ENCODE peak calls at places on chromosomes 2 and 18, in ten cellular contexts. D is T-helper 2 cell; U is nephron progenitor cell; B is lower lobe of right lung; Q is AG10803; N is mucosa of descending colon; T is AG04450; F is activated naive CD4-positive, alpha-beta T cell; Y is progenitor cell of endocrine pancreas; H is AG04449. M is an unnamed sample.

GRCh38 chr2:152598975-152599724 is 118.1 kb downstream of the PRPF40A start:
- DNase-seq in Q (no peak), H (no peak), Y (no peak), U (no peak), D (no peak), B (no peak), N (no peak), F (no peak), T (no peak), M (peak; percentile 76)

GRCh38 chr2:236951830-236952475 is 133.7 kb upstream of the COPS8 start:
- DNase-seq in T (no peak), H (no peak), U (no peak), D (no peak), Y (no peak), N (no peak), Q (no peak), F (no peak), B (no peak), M (no peak)

GRCh38 chr2:233247744-233248143 is 3.7 kb upstream of the ATG16L1 start:
- DNase-seq in N (no peak), T (no peak), F (no peak), U (no peak), Y (no peak), B (no peak), Q (no peak), H (no peak), D (peak; percentile 38), M (peak; percentile 73)

GRCh38 chr18:13369353-13369752 is 150.8 kb downstream of the LDLRAD4 start:
- DNase-seq in F (no peak), Y (no peak), B (no peak), N (no peak), Q (no peak), H (no peak), D (no peak), U (no peak), T (no peak), M (no peak)

GRCh38 chr2:206502729-206503128 is 59.4 kb downstream of the ADAM23 start:
- DNase-seq in D (no peak), H (no peak), Y (no peak), Q (no peak), F (no peak), U (no peak), T (no peak), B (no peak), N (no peak), M (no peak)

GRCh38 chr2:209422191-209422754 is 1.6 kb upstream of the MAP2 start:
- DNase-seq in Y (no peak), U (no peak), H (no peak), T (no peak), Q (no peak), F (no peak), B (no peak), N (no peak), D (no peak), M (no peak)

GRCh38 chr2:209505410-209505809 is 81.6 kb downstream of the MAP2 start:
- DNase-seq in N (no peak), D (no peak), T (no peak), H (no peak), U (no peak), Y (no peak), F (no peak), B (no peak), Q (no peak), M (no peak)

GRCh38 chr2:145835665-145836064 is 1315.7 kb upstream of the ZEB2 start:
- DNase-seq in F (no peak), B (no peak), N (no peak), Q (no peak), U (no peak), D (no peak), H (no peak), T (no peak), Y (no peak), M (no peak)

GRCh38 chr18:50203801-50204604 is 9.1 kb upstream of the MYO5B start:
- DNase-seq in Q (peak; percentile 11), U (peak; percentile 65), H (no peak), Y (peak; percentile 41), B (peak; percentile 51), D (no peak), F (no peak), N (peak; percentile 80), T (no peak), M (peak; percentile 40)

GRCh38 chr2:159497857-159498256 is 118.5 kb downstream of the BAZ2B start:
- DNase-seq in N (no peak), B (no peak), D (no peak), Q (no peak), F (no peak), T (no peak), Y (no peak), U (no peak), H (no peak), M (no peak)

GRCh38 chr2:116269040-116269439 is 1545.5 kb upstream of the DDX18 start:
- DNase-seq in H (no peak), B (no peak), T (no peak), F (no peak), Q (no peak), N (no peak), D (no peak), Y (no peak), U (no peak), M (no peak)

GRCh38 chr18:47949197-47949596 is 18.7 kb upstream of the SMAD2 start:
- DNase-seq in Q (no peak), Y (no peak), N (no peak), U (no peak), F (no peak), T (no peak), D (no peak), B (no peak), H (no peak), M (no peak)

GRCh38 chr18:33154049-33154448 is 286.5 kb downstream of the CCDC178 start:
- DNase-seq in D (no peak), T (no peak), Y (no peak), N (no peak), F (no peak), H (no peak), B (no peak), U (no peak), Q (no peak), M (no peak)

GRCh38 chr2:7672027-7672684 is 754.9 kb downstream of the RNF144A start:
- DNase-seq in D (peak; percentile 12), Q (no peak), F (peak; percentile 4), H (no peak), U (peak; percentile 79), Y (peak; percentile 50), N (peak; percentile 85), B (peak; percentile 55), T (peak; percentile 4), M (peak; percentile 68)

GRCh38 chr2:69181806-69182427 is 168.9 kb downstream of the ANTXR1 start:
- DNase-seq in H (no peak), Q (no peak), T (no peak), B (no peak), F (no peak), N (no peak), Y (no peak), U (no peak), D (no peak), M (no peak)

GRCh38 chr2:112087346-112088020 is 32.4 kb downstream of the TMEM87B start:
- DNase-seq in Q (no peak), B (no peak), T (no peak), N (no peak), D (no peak), Y (no peak), F (no peak), H (no peak), U (no peak), M (no peak)

GRCh38 chr2:138013651-138014050 is 49.4 kb downstream of the HNMT start:
- DNase-seq in F (no peak), U (peak; percentile 15), Q (no peak), Y (no peak), D (no peak), T (no peak), N (no peak), H (no peak), B (no peak), M (no peak)

GRCh38 chr2:180660207-180660606 is 320.2 kb upstream of the UBE2E3 start:
- DNase-seq in Y (no peak), N (no peak), F (no peak), D (no peak), H (no peak), U (no peak), T (no peak), Q (no peak), B (no peak), M (no peak)

GRCh38 chr2:232979871-232980461 is 33.1 kb downstream of the NGEF start:
- DNase-seq in D (no peak), F (no peak), U (no peak), Y (no peak), Q (peak; percentile 36), N (peak; percentile 70), H (no peak), T (peak; percentile 2), B (no peak), M (peak; percentile 92)

GRCh38 chr18:26568926-26569700 is 20.8 kb upstream of the KCTD1 start:
- DNase-seq in B (no peak), T (no peak), F (no peak), D (no peak), H (no peak), Y (no peak), Q (no peak), U (no peak), N (no peak), M (no peak)

GRCh38 chr2:8432712-8433336 is 249.0 kb upstream of the ID2 start:
- DNase-seq in Q (no peak), D (no peak), Y (no peak), T (no peak), B (no peak), F (no peak), N (no peak), H (no peak), U (no peak), M (no peak)

GRCh38 chr2:152067823-152068222 is 31.0 kb downstream of the CACNB4 start:
- DNase-seq in T (no peak), D (no peak), B (no peak), F (no peak), H (no peak), U (no peak), Q (no peak), Y (no peak), N (no peak), M (peak; percentile 10)

GRCh38 chr2:159614534-159615186 is 1.7 kb downstream of the BAZ2B start:
- DNase-seq in T (no peak), Q (no peak), U (no peak), D (no peak), F (no peak), N (no peak), B (no peak), Y (no peak), H (no peak), M (no peak)

GRCh38 chr2:45891719-45892118 is 240.2 kb downstream of the PRKCE start:
- DNase-seq in B (no peak), H (no peak), N (no peak), Y (no peak), Q (no peak), D (no peak), T (no peak), U (no peak), F (no peak), M (no peak)

GRCh38 chr2:126041648-126042047 is 614.3 kb upstream of the GYPC start:
- DNase-seq in B (no peak), D (no peak), T (no peak), H (no peak), F (no peak), U (no peak), Y (no peak), Q (no peak), N (no peak), M (no peak)

M was measured in fibroblast of mammary gland.